ENCODE peak calls at places on chromosomes 5 and 9, in nine cellular contexts. One of them, this sample, is unnamed.
A peak's percentile ranks its signal among the peaks of the same experiment; 100 is the strongest.

GRCh38 chr5:54443264-54443663 is 12.2 kb upstream of the HSPB3 start:
- DNase-seq in foreskin fibroblast: peak; percentile 42
- DNase-seq in heart left ventricle: no peak
- DNase-seq in AG04449: no peak
- DNase-seq in fibroblast of pulmonary artery: peak; percentile 66
- DNase-seq in glutamatergic neuron: no peak
- DNase-seq in activated CD8-positive, alpha-beta T cell treated with anti-CD3 and anti-CD28 coated beads for 36 hours: no peak
- DNase-seq in heart right ventricle: no peak
- DNase-seq in tibial artery: no peak
- DNase-seq in this sample: no peak

GRCh38 chr9:107983762-107984161 is 494.2 kb upstream of the KLF4 start:
- DNase-seq in foreskin fibroblast: no peak
- DNase-seq in heart left ventricle: no peak
- DNase-seq in AG04449: no peak
- DNase-seq in fibroblast of pulmonary artery: no peak
- DNase-seq in glutamatergic neuron: no peak
- DNase-seq in activated CD8-positive, alpha-beta T cell treated with anti-CD3 and anti-CD28 coated beads for 36 hours: no peak
- DNase-seq in heart right ventricle: no peak
- DNase-seq in tibial artery: no peak
- DNase-seq in this sample: no peak

GRCh38 chr5:150497274-150497988 is 10.5 kb upstream of the NDST1 start:
- DNase-seq in foreskin fibroblast: peak; percentile 96
- DNase-seq in heart left ventricle: no peak
- DNase-seq in AG04449: no peak
- DNase-seq in fibroblast of pulmonary artery: peak; percentile 90
- DNase-seq in glutamatergic neuron: peak; percentile 62
- DNase-seq in activated CD8-positive, alpha-beta T cell treated with anti-CD3 and anti-CD28 coated beads for 36 hours: no peak
- DNase-seq in heart right ventricle: peak; percentile 58
- DNase-seq in tibial artery: peak; percentile 93
- DNase-seq in this sample: peak; percentile 50

GRCh38 chr5:14806452-14806851 is 65.1 kb downstream of the ANKH start:
- DNase-seq in foreskin fibroblast: peak; percentile 99
- DNase-seq in heart left ventricle: peak; percentile 80
- DNase-seq in AG04449: peak; percentile 72
- DNase-seq in fibroblast of pulmonary artery: peak; percentile 51
- DNase-seq in glutamatergic neuron: no peak
- DNase-seq in activated CD8-positive, alpha-beta T cell treated with anti-CD3 and anti-CD28 coated beads for 36 hours: no peak
- DNase-seq in heart right ventricle: peak; percentile 63
- DNase-seq in tibial artery: no peak
- DNase-seq in this sample: peak; percentile 32

GRCh38 chr9:4417578-4418325 is 72.5 kb upstream of the SLC1A1 start:
- DNase-seq in foreskin fibroblast: peak; percentile 54
- DNase-seq in heart left ventricle: no peak
- DNase-seq in AG04449: peak; percentile 40
- DNase-seq in fibroblast of pulmonary artery: peak; percentile 74
- DNase-seq in glutamatergic neuron: no peak
- DNase-seq in activated CD8-positive, alpha-beta T cell treated with anti-CD3 and anti-CD28 coated beads for 36 hours: no peak
- DNase-seq in heart right ventricle: no peak
- DNase-seq in tibial artery: no peak
- DNase-seq in this sample: no peak

GRCh38 chr9:109331353-109331752 is 10.5 kb upstream of the EPB41L4B start:
- DNase-seq in foreskin fibroblast: no peak
- DNase-seq in heart left ventricle: no peak
- DNase-seq in AG04449: no peak
- DNase-seq in fibroblast of pulmonary artery: peak; percentile 45
- DNase-seq in glutamatergic neuron: no peak
- DNase-seq in activated CD8-positive, alpha-beta T cell treated with anti-CD3 and anti-CD28 coated beads for 36 hours: no peak
- DNase-seq in heart right ventricle: peak; percentile 46
- DNase-seq in tibial artery: peak; percentile 69
- DNase-seq in this sample: no peak

GRCh38 chr5:1923766-1924165 is 41.0 kb upstream of the IRX4 start:
- DNase-seq in foreskin fibroblast: no peak
- DNase-seq in heart left ventricle: no peak
- DNase-seq in AG04449: no peak
- DNase-seq in fibroblast of pulmonary artery: no peak
- DNase-seq in glutamatergic neuron: no peak
- DNase-seq in activated CD8-positive, alpha-beta T cell treated with anti-CD3 and anti-CD28 coated beads for 36 hours: no peak
- DNase-seq in heart right ventricle: no peak
- DNase-seq in tibial artery: no peak
- DNase-seq in this sample: no peak

GRCh38 chr9:97983524-97984187 is 515 bp downstream of the ANP32B start:
- DNase-seq in foreskin fibroblast: peak; percentile 12
- DNase-seq in heart left ventricle: peak; percentile 80
- DNase-seq in AG04449: no peak
- DNase-seq in fibroblast of pulmonary artery: peak; percentile 35
- DNase-seq in glutamatergic neuron: peak; percentile 65
- DNase-seq in activated CD8-positive, alpha-beta T cell treated with anti-CD3 and anti-CD28 coated beads for 36 hours: peak; percentile 63
- DNase-seq in heart right ventricle: peak; percentile 68
- DNase-seq in tibial artery: peak; percentile 81
- DNase-seq in this sample: peak; percentile 57

GRCh38 chr5:82167372-82167771 is 110.8 kb downstream of the RPS23 start:
- DNase-seq in foreskin fibroblast: no peak
- DNase-seq in heart left ventricle: no peak
- DNase-seq in AG04449: no peak
- DNase-seq in fibroblast of pulmonary artery: no peak
- DNase-seq in glutamatergic neuron: no peak
- DNase-seq in activated CD8-positive, alpha-beta T cell treated with anti-CD3 and anti-CD28 coated beads for 36 hours: no peak
- DNase-seq in heart right ventricle: no peak
- DNase-seq in tibial artery: no peak
- DNase-seq in this sample: no peak

GRCh38 chr5:82164109-82164956 is 113.8 kb downstream of the RPS23 start:
- DNase-seq in foreskin fibroblast: peak; percentile 66
- DNase-seq in heart left ventricle: no peak
- DNase-seq in AG04449: no peak
- DNase-seq in fibroblast of pulmonary artery: peak; percentile 79
- DNase-seq in glutamatergic neuron: no peak
- DNase-seq in activated CD8-positive, alpha-beta T cell treated with anti-CD3 and anti-CD28 coated beads for 36 hours: no peak
- DNase-seq in heart right ventricle: no peak
- DNase-seq in tibial artery: no peak
- DNase-seq in this sample: no peak

GRCh38 chr5:82164957-82165698 is 113.0 kb downstream of the RPS23 start:
- DNase-seq in foreskin fibroblast: no peak
- DNase-seq in heart left ventricle: no peak
- DNase-seq in AG04449: no peak
- DNase-seq in fibroblast of pulmonary artery: peak; percentile 72
- DNase-seq in glutamatergic neuron: peak; percentile 40
- DNase-seq in activated CD8-positive, alpha-beta T cell treated with anti-CD3 and anti-CD28 coated beads for 36 hours: no peak
- DNase-seq in heart right ventricle: no peak
- DNase-seq in tibial artery: no peak
- DNase-seq in this sample: no peak

GRCh38 chr5:82163459-82164108 is 114.6 kb downstream of the RPS23 start:
- DNase-seq in foreskin fibroblast: peak; percentile 34
- DNase-seq in heart left ventricle: no peak
- DNase-seq in AG04449: no peak
- DNase-seq in fibroblast of pulmonary artery: peak; percentile 73
- DNase-seq in glutamatergic neuron: no peak
- DNase-seq in activated CD8-positive, alpha-beta T cell treated with anti-CD3 and anti-CD28 coated beads for 36 hours: no peak
- DNase-seq in heart right ventricle: no peak
- DNase-seq in tibial artery: no peak
- DNase-seq in this sample: no peak

DNA sequence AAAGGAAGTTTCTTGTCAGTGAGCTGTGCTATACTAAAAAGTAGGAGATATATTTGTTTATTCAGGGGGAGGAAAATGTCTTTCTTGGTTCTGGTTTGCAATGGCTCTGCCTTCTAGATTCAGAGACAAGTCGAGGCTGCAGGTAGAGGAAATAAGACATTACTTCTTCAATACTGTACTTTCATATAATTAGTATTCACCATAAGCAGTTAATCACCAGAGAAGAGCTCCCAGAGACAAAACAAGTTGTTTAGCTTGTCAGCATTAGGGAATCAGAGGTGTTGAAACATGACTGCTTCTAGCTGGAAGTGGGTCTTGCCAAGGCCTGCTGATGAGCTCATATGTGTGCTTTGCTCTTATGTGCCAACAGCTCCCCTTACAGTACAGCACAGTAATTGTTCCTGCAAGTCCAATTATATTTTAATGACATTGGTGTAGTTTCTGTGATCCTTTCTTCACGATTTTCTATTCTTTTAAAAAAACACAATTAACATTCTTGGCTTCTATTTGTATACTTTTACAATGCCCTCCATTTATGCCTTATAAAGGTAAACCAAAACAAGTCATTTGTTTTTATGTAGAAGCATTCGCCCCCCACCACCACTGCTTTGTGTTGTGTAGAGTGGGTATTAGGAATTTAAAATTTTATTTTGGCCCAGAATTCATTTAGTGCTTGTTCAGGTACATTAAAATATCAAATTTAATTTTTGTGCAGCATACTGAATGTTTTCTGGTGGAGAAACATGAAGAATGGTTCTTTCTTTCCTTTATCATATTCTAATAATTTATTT is 112.2 kb downstream of the RPS23 start:
- DNase-seq in foreskin fibroblast: peak; percentile 92
- DNase-seq in heart left ventricle: no peak
- DNase-seq in AG04449: peak; percentile 85
- DNase-seq in fibroblast of pulmonary artery: peak; percentile 97
- DNase-seq in glutamatergic neuron: peak; percentile 27
- DNase-seq in activated CD8-positive, alpha-beta T cell treated with anti-CD3 and anti-CD28 coated beads for 36 hours: peak; percentile 47
- DNase-seq in heart right ventricle: peak; percentile 38
- DNase-seq in tibial artery: peak; percentile 84
- DNase-seq in this sample: peak; percentile 22
- TF ChIP-seq CTCF in foreskin fibroblast: peak; percentile 61
- TF ChIP-seq CTCF in heart left ventricle: peak; percentile 80
- TF ChIP-seq CTCF in AG04449: peak; percentile 67
- TF ChIP-seq CTCF in fibroblast of pulmonary artery: peak; percentile 85
- TF ChIP-seq CTCF in glutamatergic neuron: peak; percentile 58
- TF ChIP-seq CTCF in activated CD8-positive, alpha-beta T cell treated with anti-CD3 and anti-CD28 coated beads for 36 hours: peak; percentile 62
- TF ChIP-seq CTCF in heart right ventricle: peak; percentile 52
- TF ChIP-seq CTCF in tibial artery: peak; percentile 77
- TF ChIP-seq CTCF in this sample: peak; percentile 65

GRCh38 chr9:90981726-90982125 is 180.1 kb downstream of the SYK start:
- DNase-seq in foreskin fibroblast: no peak
- DNase-seq in heart left ventricle: no peak
- DNase-seq in AG04449: no peak
- DNase-seq in fibroblast of pulmonary artery: no peak
- DNase-seq in glutamatergic neuron: no peak
- DNase-seq in activated CD8-positive, alpha-beta T cell treated with anti-CD3 and anti-CD28 coated beads for 36 hours: no peak
- DNase-seq in heart right ventricle: no peak
- DNase-seq in tibial artery: no peak
- DNase-seq in this sample: no peak

GRCh38 chr9:90985631-90986030 is 184.0 kb downstream of the SYK start:
- DNase-seq in foreskin fibroblast: no peak
- DNase-seq in heart left ventricle: no peak
- DNase-seq in AG04449: no peak
- DNase-seq in fibroblast of pulmonary artery: peak; percentile 34
- DNase-seq in glutamatergic neuron: no peak
- DNase-seq in activated CD8-positive, alpha-beta T cell treated with anti-CD3 and anti-CD28 coated beads for 36 hours: no peak
- DNase-seq in heart right ventricle: no peak
- DNase-seq in tibial artery: no peak
- DNase-seq in this sample: no peak

GRCh38 chr9:90979614-90980013 is 178.0 kb downstream of the SYK start:
- DNase-seq in foreskin fibroblast: no peak
- DNase-seq in heart left ventricle: no peak
- DNase-seq in AG04449: no peak
- DNase-seq in fibroblast of pulmonary artery: no peak
- DNase-seq in glutamatergic neuron: no peak
- DNase-seq in activated CD8-positive, alpha-beta T cell treated with anti-CD3 and anti-CD28 coated beads for 36 hours: no peak
- DNase-seq in heart right ventricle: no peak
- DNase-seq in tibial artery: no peak
- DNase-seq in this sample: no peak

GRCh38 chr9:90987566-90987965 is 185.9 kb downstream of the SYK start:
- DNase-seq in foreskin fibroblast: no peak
- DNase-seq in heart left ventricle: no peak
- DNase-seq in AG04449: no peak
- DNase-seq in fibroblast of pulmonary artery: no peak
- DNase-seq in glutamatergic neuron: no peak
- DNase-seq in activated CD8-positive, alpha-beta T cell treated with anti-CD3 and anti-CD28 coated beads for 36 hours: no peak
- DNase-seq in heart right ventricle: no peak
- DNase-seq in tibial artery: no peak
- DNase-seq in this sample: no peak

DNA sequence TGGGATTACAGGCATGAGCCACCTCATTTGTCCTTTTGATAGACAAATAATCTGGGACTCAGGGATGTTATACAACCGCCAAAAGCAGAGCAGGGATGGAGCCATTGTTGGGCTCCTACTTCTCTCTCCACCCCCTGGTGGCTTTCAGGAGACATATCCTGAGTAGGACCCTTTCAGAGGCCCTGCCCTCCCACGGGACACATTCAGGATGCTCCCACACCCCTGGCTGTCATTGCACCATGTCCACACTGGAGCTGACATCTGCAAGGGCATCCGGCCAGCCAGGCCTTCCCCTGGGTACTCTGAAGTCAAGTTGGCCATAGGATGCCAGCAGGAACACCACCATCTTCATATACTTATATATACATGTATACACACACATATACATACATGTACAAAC is 181.8 kb downstream of the SYK start:
- DNase-seq in foreskin fibroblast: no peak
- DNase-seq in heart left ventricle: no peak
- DNase-seq in AG04449: no peak
- DNase-seq in fibroblast of pulmonary artery: no peak
- DNase-seq in glutamatergic neuron: no peak
- DNase-seq in activated CD8-positive, alpha-beta T cell treated with anti-CD3 and anti-CD28 coated beads for 36 hours: no peak
- DNase-seq in heart right ventricle: no peak
- DNase-seq in tibial artery: no peak
- DNase-seq in this sample: no peak
- TF ChIP-seq CTCF in foreskin fibroblast: no peak
- TF ChIP-seq CTCF in heart left ventricle: no peak
- TF ChIP-seq CTCF in AG04449: no peak
- TF ChIP-seq CTCF in fibroblast of pulmonary artery: no peak
- TF ChIP-seq CTCF in glutamatergic neuron: no peak
- TF ChIP-seq CTCF in activated CD8-positive, alpha-beta T cell treated with anti-CD3 and anti-CD28 coated beads for 36 hours: no peak
- TF ChIP-seq CTCF in heart right ventricle: no peak
- TF ChIP-seq CTCF in tibial artery: no peak
- TF ChIP-seq CTCF in this sample: no peak

GRCh38 chr5:176408590-176408989 is 7.7 kb downstream of the CLTB start:
- DNase-seq in foreskin fibroblast: no peak
- DNase-seq in heart left ventricle: no peak
- DNase-seq in AG04449: no peak
- DNase-seq in fibroblast of pulmonary artery: no peak
- DNase-seq in glutamatergic neuron: no peak
- DNase-seq in activated CD8-positive, alpha-beta T cell treated with anti-CD3 and anti-CD28 coated beads for 36 hours: no peak
- DNase-seq in heart right ventricle: no peak
- DNase-seq in tibial artery: peak; percentile 6
- DNase-seq in this sample: no peak

GRCh38 chr5:176406436-176407052 is 9.8 kb downstream of the CLTB start:
- DNase-seq in foreskin fibroblast: no peak
- DNase-seq in heart left ventricle: peak; percentile 49
- DNase-seq in AG04449: no peak
- DNase-seq in fibroblast of pulmonary artery: no peak
- DNase-seq in glutamatergic neuron: no peak
- DNase-seq in activated CD8-positive, alpha-beta T cell treated with anti-CD3 and anti-CD28 coated beads for 36 hours: no peak
- DNase-seq in heart right ventricle: no peak
- DNase-seq in tibial artery: peak; percentile 19
- DNase-seq in this sample: no peak

GRCh38 chr5:176402684-176403083 is 13.7 kb downstream of the CLTB start:
- DNase-seq in foreskin fibroblast: no peak
- DNase-seq in heart left ventricle: peak; percentile 37
- DNase-seq in AG04449: no peak
- DNase-seq in fibroblast of pulmonary artery: no peak
- DNase-seq in glutamatergic neuron: no peak
- DNase-seq in activated CD8-positive, alpha-beta T cell treated with anti-CD3 and anti-CD28 coated beads for 36 hours: no peak
- DNase-seq in heart right ventricle: no peak
- DNase-seq in tibial artery: peak; percentile 28
- DNase-seq in this sample: no peak

GRCh38 chr5:176407456-176408244 is 8.7 kb downstream of the CLTB start:
- DNase-seq in foreskin fibroblast: no peak
- DNase-seq in heart left ventricle: no peak
- DNase-seq in AG04449: no peak
- DNase-seq in fibroblast of pulmonary artery: peak; percentile 25
- DNase-seq in glutamatergic neuron: no peak
- DNase-seq in activated CD8-positive, alpha-beta T cell treated with anti-CD3 and anti-CD28 coated beads for 36 hours: no peak
- DNase-seq in heart right ventricle: peak; percentile 29
- DNase-seq in tibial artery: peak; percentile 64
- DNase-seq in this sample: no peak

DNA sequence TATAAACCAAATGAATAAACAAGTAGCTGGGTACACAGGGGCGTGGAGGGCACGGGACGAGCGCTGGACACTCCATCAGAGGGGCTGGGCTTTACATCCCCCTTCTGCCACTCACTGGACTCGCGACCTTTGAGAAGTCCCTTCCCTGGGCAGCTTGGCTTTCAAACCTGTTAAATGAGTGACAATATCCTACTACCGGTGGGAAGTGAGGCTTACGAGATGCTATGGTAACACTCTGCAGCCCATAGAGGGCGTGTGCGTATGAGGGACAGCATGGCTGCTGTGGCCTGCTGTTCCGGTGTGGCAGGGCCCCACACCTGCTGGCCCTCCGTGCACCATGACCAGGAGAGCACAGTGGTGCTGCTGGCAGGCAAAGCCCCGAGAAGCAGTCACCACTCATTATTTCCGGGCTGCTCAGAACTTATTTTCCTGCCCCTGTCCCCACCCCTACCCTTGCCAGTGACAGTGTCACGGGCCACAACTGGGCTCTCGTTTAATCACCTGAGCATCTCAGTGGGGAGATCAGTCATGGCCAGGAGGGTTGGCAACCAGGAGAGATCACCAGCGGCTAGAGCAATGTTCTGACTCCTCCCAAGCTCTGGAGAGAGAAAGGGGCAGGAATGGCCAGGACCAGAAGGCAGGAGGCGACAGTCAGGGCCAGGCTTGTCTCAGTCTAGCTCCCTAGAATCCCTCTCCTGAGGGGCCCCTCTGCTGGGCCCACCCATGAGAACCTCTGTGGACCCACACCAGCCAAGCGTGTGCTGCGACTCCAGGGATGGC is 10.5 kb downstream of the CLTB start:
- DNase-seq in foreskin fibroblast: no peak
- DNase-seq in heart left ventricle: peak; percentile 20
- DNase-seq in AG04449: no peak
- DNase-seq in fibroblast of pulmonary artery: no peak
- DNase-seq in glutamatergic neuron: no peak
- DNase-seq in activated CD8-positive, alpha-beta T cell treated with anti-CD3 and anti-CD28 coated beads for 36 hours: no peak
- DNase-seq in heart right ventricle: no peak
- DNase-seq in tibial artery: peak; percentile 52
- DNase-seq in this sample: no peak
- TF ChIP-seq CTCF in foreskin fibroblast: no peak
- TF ChIP-seq CTCF in heart left ventricle: no peak
- TF ChIP-seq CTCF in AG04449: no peak
- TF ChIP-seq CTCF in fibroblast of pulmonary artery: no peak
- TF ChIP-seq CTCF in glutamatergic neuron: peak; percentile 26
- TF ChIP-seq CTCF in activated CD8-positive, alpha-beta T cell treated with anti-CD3 and anti-CD28 coated beads for 36 hours: no peak
- TF ChIP-seq CTCF in heart right ventricle: no peak
- TF ChIP-seq CTCF in tibial artery: no peak
- TF ChIP-seq CTCF in this sample: peak; percentile 7

GRCh38 chr5:116068028-116068632 is 16.7 kb upstream of the COMMD10 start:
- DNase-seq in foreskin fibroblast: peak; percentile 45
- DNase-seq in heart left ventricle: no peak
- DNase-seq in AG04449: peak; percentile 19
- DNase-seq in fibroblast of pulmonary artery: peak; percentile 80
- DNase-seq in glutamatergic neuron: no peak
- DNase-seq in activated CD8-positive, alpha-beta T cell treated with anti-CD3 and anti-CD28 coated beads for 36 hours: peak; percentile 63
- DNase-seq in heart right ventricle: no peak
- DNase-seq in tibial artery: no peak
- DNase-seq in this sample: peak; percentile 22
- TF ChIP-seq CTCF in foreskin fibroblast: peak; percentile 53
- TF ChIP-seq CTCF in heart left ventricle: peak; percentile 77
- TF ChIP-seq CTCF in AG04449: peak; percentile 53
- TF ChIP-seq CTCF in fibroblast of pulmonary artery: peak; percentile 72
- TF ChIP-seq CTCF in glutamatergic neuron: peak; percentile 87
- TF ChIP-seq CTCF in activated CD8-positive, alpha-beta T cell treated with anti-CD3 and anti-CD28 coated beads for 36 hours: peak; percentile 80
- TF ChIP-seq CTCF in heart right ventricle: peak; percentile 76
- TF ChIP-seq CTCF in tibial artery: peak; percentile 77
- TF ChIP-seq CTCF in this sample: peak; percentile 89

This sample was measured in nephron progenitor cell.